ENCODE peak calls at places on chromosomes 13 and 19, in four cellular contexts. I, B, D and N are unnamed samples.

GRCh38 chr19:56966225-56966696 is 125.7 kb upstream of the PEG3 start:
- DNase-seq in I (no peak), B (no peak), D (peak; percentile 78), N (no peak)

GRCh38 chr13:50417597-50417996 is 402.4 kb downstream of the KCNRG start:
- DNase-seq in I (peak; percentile 25), B (no peak), D (no peak), N (no peak)

GRCh38 chr19:1243768-1244692 is 2.5 kb downstream of the ATP5F1D start:
- DNase-seq in I (peak; percentile 84), B (peak; percentile 88), D (peak; percentile 93), N (peak; percentile 87)

GRCh38 chr13:102677122-102677521 is 17.7 kb downstream of the METTL21C start:
- DNase-seq in I (no peak), B (no peak), D (no peak), N (no peak)

GRCh38 chr13:59178344-59178743 is 985.4 kb downstream of the DIAPH3 start:
- DNase-seq in I (no peak), B (peak; percentile 44), D (no peak), N (no peak)

GRCh38 chr13:98225036-98225940 is 48.2 kb upstream of the RNF113B start:
- DNase-seq in I (no peak), B (no peak), D (no peak), N (no peak)

GRCh38 chr13:75864718-75865117 is 228.6 kb downstream of the LMO7 start:
- DNase-seq in I (peak; percentile 56), B (no peak), D (no peak), N (no peak)

GRCh38 chr19:872266-872951 is 12.9 kb downstream of the CFD start:
- DNase-seq in I (peak; percentile 93), B (peak; percentile 82), D (peak; percentile 74), N (peak; percentile 75)

GRCh38 chr13:100525453-100526298 is 62.9 kb downstream of the GGACT start:
- DNase-seq in I (no peak), B (no peak), D (no peak), N (no peak)

GRCh38 chr19:56748443-56748842 is 76.9 kb upstream of the ZNF835 start:
- DNase-seq in I (peak; percentile 16), B (peak; percentile 11), D (peak; percentile 60), N (no peak)

GRCh38 chr13:23805015-23805583 is 84.1 kb downstream of the MIPEP start:
- DNase-seq in I (no peak), B (no peak), D (no peak), N (no peak)

GRCh38 chr19:18414504-18415176 is 4.6 kb upstream of the SSBP4 start:
- DNase-seq in I (peak; percentile 65), B (peak; percentile 45), D (peak; percentile 45), N (peak; percentile 31)

GRCh38 chr19:10139952-10140351 is 20.3 kb upstream of the EIF3G start:
- DNase-seq in I (no peak), B (no peak), D (no peak), N (no peak)

GRCh38 chr19:46717034-46717715 is at the start of gene PRKD2:
- DNase-seq in I (peak; percentile 83), B (peak; percentile 95), D (peak; percentile 92), N (peak; percentile 95)

GRCh38 chr19:43525836-43526771 is 897 bp downstream of the ETHE1 start:
- DNase-seq in I (no peak), B (peak; percentile 39), D (peak; percentile 46), N (peak; percentile 20)

GRCh38 chr19:31149306-31149975 is 199.8 kb downstream of the TSHZ3 start:
- DNase-seq in I (no peak), B (no peak), D (no peak), N (no peak)

GRCh38 chr19:15231256-15231655 is 992 bp downstream of the EPHX3 start:
- DNase-seq in I (no peak), B (no peak), D (no peak), N (no peak)

GRCh38 chr13:113933901-113934300 is 40.0 kb downstream of the C13orf46 start:
- DNase-seq in I (no peak), B (no peak), D (no peak), N (peak; percentile 7)

GRCh38 chr19:53853707-53854106 is 14.0 kb upstream of the MYADM start:
- DNase-seq in I (no peak), B (no peak), D (no peak), N (no peak)

GRCh38 chr13:35994131-35994966 is 136.8 kb downstream of the DCLK1 start:
- DNase-seq in I (no peak), B (no peak), D (peak; percentile 87), N (peak; percentile 45)

GRCh38 chr19:1098177-1099051 is 3.2 kb upstream of the POLR2E start:
- DNase-seq in I (peak; percentile 82), B (no peak), D (no peak), N (no peak)

GRCh38 chr13:50732712-50733111 is 110.8 kb downstream of the DLEU7 start:
- DNase-seq in I (no peak), B (no peak), D (no peak), N (no peak)

GRCh38 chr19:29988351-29988750 is 46.3 kb downstream of the URI1 start:
- DNase-seq in I (no peak), B (peak; percentile 81), D (no peak), N (no peak)

GRCh38 chr19:33350538-33351309 is 22.8 kb upstream of the CEBPG start:
- DNase-seq in I (peak; percentile 40), B (no peak), D (no peak), N (no peak)

GRCh38 chr13:84802073-84802472 is 919.8 kb upstream of the SLITRK1 start:
- DNase-seq in I (no peak), B (no peak), D (no peak), N (no peak)

GRCh38 chr13:52969373-52969772 is 59.2 kb upstream of the OLFM4 start:
- DNase-seq in I (no peak), B (no peak), D (no peak), N (no peak)

GRCh38 chr13:106533940-106534843 is 1.3 kb downstream of the EFNB2 start:
- DNase-seq in I (no peak), B (peak; percentile 56), D (peak; percentile 29), N (peak; percentile 28)

GRCh38 chr19:28397311-28397710 is 815.6 kb downstream of the UQCRFS1 start:
- DNase-seq in I (no peak), B (no peak), D (no peak), N (no peak)

GRCh38 chr13:20197361-20197834 is 4.7 kb upstream of the GJB2 start:
- DNase-seq in I (peak; percentile 31), B (peak; percentile 53), D (no peak), N (no peak)

GRCh38 chr13:113918981-113919646 is 54.8 kb downstream of the C13orf46 start:
- DNase-seq in I (no peak), B (no peak), D (peak; percentile 12), N (no peak)

GRCh38 chr19:1773173-1773572 is 19.9 kb downstream of the ONECUT3 start:
- DNase-seq in I (no peak), B (no peak), D (no peak), N (no peak)

GRCh38 chr13:25584975-25585374 is 213.2 kb downstream of the ATP8A2 start:
- DNase-seq in I (no peak), B (no peak), D (no peak), N (no peak)

GRCh38 chr19:14782978-14783545 is 4.7 kb upstream of the ADGRE2 start:
- DNase-seq in I (no peak), B (no peak), D (peak; percentile 16), N (no peak)

GRCh38 chr13:26048745-26049144 is 3.1 kb downstream of the SHISA2 start:
- DNase-seq in I (no peak), B (no peak), D (no peak), N (no peak)

GRCh38 chr19:2561895-2562294 is 86.0 kb downstream of the GADD45B start:
- DNase-seq in I (no peak), B (no peak), D (no peak), N (peak; percentile 8)

GRCh38 chr19:1351324-1351947 is 32.3 kb upstream of the NDUFS7 start:
- DNase-seq in I (no peak), B (no peak), D (no peak), N (no peak)

GRCh38 chr19:17562097-17562496 is 6.6 kb downstream of the COLGALT1 start:
- DNase-seq in I (no peak), B (no peak), D (no peak), N (no peak)

GRCh38 chr19:29668746-29669609 is 3.7 kb downstream of the PLEKHF1 start:
- DNase-seq in I (no peak), B (no peak), D (no peak), N (no peak)

GRCh38 chr13:46629811-46630413 is 76.9 kb downstream of the LRCH1 start:
- DNase-seq in I (no peak), B (no peak), D (no peak), N (no peak)

DNA sequence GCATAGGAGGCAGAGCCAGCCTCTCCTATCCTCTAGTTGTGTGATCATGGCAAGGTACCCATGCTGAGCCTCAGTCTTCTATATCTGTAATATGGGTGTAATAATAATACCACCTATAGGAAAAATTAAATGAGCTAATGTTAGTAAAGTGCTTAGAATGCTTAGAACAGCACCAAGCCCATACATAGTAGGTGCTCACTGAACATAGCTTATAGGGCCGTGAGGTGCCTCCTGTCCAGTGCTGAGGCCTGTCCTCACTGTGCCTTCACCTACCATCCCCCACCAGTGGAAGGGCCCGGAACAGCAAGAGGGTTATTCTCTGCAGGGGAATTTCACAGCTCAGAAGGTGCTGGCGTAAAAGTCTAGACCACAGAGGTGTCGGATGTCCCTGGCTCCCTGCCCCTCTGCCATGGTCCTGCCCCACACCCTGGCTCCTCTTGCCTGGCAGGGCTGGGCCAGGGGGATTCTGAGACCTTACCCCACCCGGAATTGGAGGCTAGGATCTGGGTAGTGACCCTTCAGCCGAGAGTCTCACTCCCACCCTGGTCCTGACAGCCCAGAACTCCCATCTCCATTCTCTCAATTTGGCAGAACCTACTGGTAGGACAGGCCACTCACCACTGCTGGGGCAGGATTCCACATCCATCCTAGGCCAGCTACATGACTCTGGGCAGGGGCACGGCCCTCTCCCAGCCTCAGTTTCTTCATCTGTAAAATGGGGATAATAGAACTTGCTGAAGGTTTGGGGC is 2.2 kb upstream of the SCN1B start:
- DNase-seq in I (peak; percentile 71), B (peak; percentile 28), D (no peak), N (no peak)
- TF ChIP-seq CTCF in I (no peak), B (no peak), D (no peak), N (no peak)

GRCh38 chr13:112760931-112761330 is 71.1 kb downstream of the ATP11A start:
- DNase-seq in I (no peak), B (no peak), D (no peak), N (no peak)
- H3K4me3 ChIP-seq in I (no peak overlapping the region), B (no peak overlapping the region), D (peak overlapping the region; percentile 38), N (peak overlapping the region; percentile 26)

GRCh38 chr13:56189978-56190377 is 950.7 kb upstream of the PRR20A start:
- DNase-seq in I (no peak), B (no peak), D (no peak), N (no peak)

GRCh38 chr13:56187331-56187730 is 953.4 kb upstream of the PRR20A start:
- DNase-seq in I (no peak), B (no peak), D (no peak), N (no peak)

GRCh38 chr13:56189439-56189838 is 951.3 kb upstream of the PRR20A start:
- DNase-seq in I (no peak), B (no peak), D (no peak), N (no peak)
- H3K4me1 ChIP-seq in I (no peaks in the 10 kb centered on the region), B (no peaks in the 10 kb centered on the region), D (no peaks in the 10 kb centered on the region), N (no peaks in the 10 kb centered on the region)

GRCh38 chr13:71300602-71301001 is 566.4 kb downstream of the DACH1 start:
- DNase-seq in I (no peak), B (no peak), D (no peak), N (no peak)

GRCh38 chr13:71304861-71305260 is 562.1 kb downstream of the DACH1 start:
- DNase-seq in I (no peak), B (no peak), D (no peak), N (no peak)

GRCh38 chr13:71306821-71307220 is 560.2 kb downstream of the DACH1 start:
- DNase-seq in I (no peak), B (peak; percentile 58), D (no peak), N (no peak)

GRCh38 chr13:71303144-71303543 is 563.9 kb downstream of the DACH1 start:
- DNase-seq in I (no peak), B (peak; percentile 30), D (no peak), N (no peak)
- TF ChIP-seq CTCF in I (no peak), B (peak; percentile 64), D (no peak), N (peak; percentile 29)